ENCODE peak calls at places on chromosomes 1 and 21, in five cellular contexts. V is SW480; B is astrocyte of the hippocampus; P is stimulated activated effector memory CD8-positive, alpha-beta T cell treated with anti-CD3 and anti-CD28 coated beads, Interleukin-12 subunit alpha, Interleukin-12 subunit beta, amount 100 ng/mL, for 72 hours; K is thyroid gland. Z is an unnamed sample.

GRCh38 chr1:150233359-150234308 is 2.3 kb downstream of the ANP32E start:
- DNase-seq in V (no peak), B (peak), P (peak), K (peak), Z (peak)

GRCh38 chr21:32844653-32845443 is 73.3 kb upstream of the PAXBP1 start:
- DNase-seq in V (peak), B (peak), P (no peak), K (no peak), Z (peak)

GRCh38 chr21:45868488-45868887 is 113.1 kb upstream of the COL6A1 start:
- DNase-seq in V (no peak), B (no peak), P (no peak), K (no peak), Z (no peak)

GRCh38 chr1:59292557-59292956 is 4.3 kb upstream of the FGGY start:
- DNase-seq in V (no peak), B (no peak), P (no peak), K (peak), Z (no peak)

GRCh38 chr1:66450043-66450514 is 83.9 kb upstream of the SGIP1 start:
- DNase-seq in V (no peak), B (no peak), P (no peak), K (no peak), Z (no peak)

GRCh38 chr1:31934706-31935629 is 3.2 kb downstream of the PTP4A2 start:
- DNase-seq in V (peak), B (peak), P (no peak), K (no peak), Z (peak)

GRCh38 chr1:111618953-111619634 is 495 bp upstream of the RAP1A start:
- DNase-seq in V (no peak), B (no peak), P (peak), K (peak), Z (no peak)

GRCh38 chr1:175802407-175803123 is 59.2 kb upstream of the TNR start:
- DNase-seq in V (no peak), B (no peak), P (no peak), K (no peak), Z (no peak)

GRCh38 chr1:101976161-101976560 is 20.6 kb downstream of the OLFM3 start:
- DNase-seq in V (no peak), B (no peak), P (no peak), K (no peak), Z (no peak)

GRCh38 chr1:156114919-156115513 is 505 bp downstream of the LMNA start:
- DNase-seq in V (no peak), B (peak), P (peak), K (no peak), Z (no peak)

GRCh38 chr1:160046494-160047115 is 14.8 kb upstream of the PIGM start:
- DNase-seq in V (peak), B (peak), P (peak), K (peak), Z (no peak)

GRCh38 chr21:46425566-46425965 is 33.1 kb upstream of the DIP2A start:
- DNase-seq in V (no peak), B (no peak), P (peak), K (no peak), Z (no peak)

GRCh38 chr1:54798769-54799641 is 2.1 kb downstream of the TTC22 start:
- DNase-seq in V (no peak), B (no peak), P (peak), K (peak), Z (no peak)

GRCh38 chr1:71780681-71781080 is 501.7 kb downstream of the NEGR1 start:
- DNase-seq in V (no peak), B (no peak), P (no peak), K (no peak), Z (no peak)

GRCh38 chr1:236989290-236990051 is 14.8 kb downstream of the MT1HL1 start:
- DNase-seq in V (no peak), B (no peak), P (no peak), K (no peak), Z (no peak)

GRCh38 chr1:52210044-52210443 is 68.2 kb downstream of the ZFYVE9 start:
- DNase-seq in V (no peak), B (no peak), P (no peak), K (no peak), Z (no peak)

GRCh38 chr21:43739648-43740435 is 20.9 kb downstream of the PDXK start:
- DNase-seq in V (no peak), B (no peak), P (no peak), K (no peak), Z (no peak)

GRCh38 chr1:226784081-226785049 is 45.3 kb upstream of the ITPKB start:
- DNase-seq in V (peak), B (peak), P (no peak), K (no peak), Z (no peak)